ENCODE peak calls at places on chromosomes 3 and 15, in eight cellular contexts. H is OCI-LY7, P is transverse colon, F is foreskin fibroblast, M is AG10803, V is astrocyte of the spinal cord, N is stomach, D is fibroblast of villous mesenchyme. E is an unnamed sample.

GRCh38 chr3:123424321-123424998 is 24.4 kb downstream of the ADCY5 start:
- DNase-seq in H (no peak), P (no peak), F (no peak), M (no peak), V (no peak), N (no peak), D (no peak), E (no peak)

GRCh38 chr3:34956511-34956910 is 682.8 kb upstream of the ARPP21 start:
- DNase-seq in H (no peak), P (no peak), F (no peak), M (no peak), V (no peak), N (no peak), D (no peak), E (no peak)

GRCh38 chr3:38653685-38654537 is 4.4 kb upstream of the SCN5A start:
- DNase-seq in H (no peak), P (no peak), F (no peak), M (no peak), V (no peak), N (no peak), D (no peak), E (no peak)

GRCh38 chr3:119187266-119187665 is 13.9 kb downstream of the UPK1B start:
- DNase-seq in H (no peak), P (no peak), F (no peak), M (no peak), V (no peak), N (no peak), D (no peak), E (no peak)

GRCh38 chr15:25372298-25372697 is 66.5 kb downstream of the UBE3A start:
- DNase-seq in H (no peak), P (no peak), F (peak; percentile 31), M (no peak), V (peak; percentile 40), N (no peak), D (peak; percentile 40), E (no peak)

GRCh38 chr3:151067158-151067557 is 18.3 kb upstream of the MED12L start:
- DNase-seq in H (peak; percentile 60), P (no peak), F (no peak), M (no peak), V (no peak), N (no peak), D (peak; percentile 7), E (no peak)

GRCh38 chr3:15405448-15406050 is 21.8 kb downstream of the METTL6 start:
- DNase-seq in H (peak; percentile 82), P (no peak), F (peak; percentile 39), M (peak; percentile 72), V (peak; percentile 75), N (no peak), D (peak; percentile 70), E (peak; percentile 66)

GRCh38 chr15:68781766-68782588 is 38.7 kb downstream of the ANP32A start:
- DNase-seq in H (no peak), P (no peak), F (no peak), M (no peak), V (no peak), N (no peak), D (no peak), E (no peak)

GRCh38 chr15:85581495-85581894 is 201.1 kb downstream of the AKAP13 start:
- DNase-seq in H (peak; percentile 19), P (peak; percentile 64), F (no peak), M (no peak), V (no peak), N (peak; percentile 58), D (no peak), E (no peak)

GRCh38 chr3:188890572-188891270 is 281.1 kb upstream of the TPRG1 start:
- DNase-seq in H (no peak), P (no peak), F (peak; percentile 50), M (peak; percentile 69), V (peak; percentile 79), N (no peak), D (peak; percentile 86), E (no peak)

DNA sequence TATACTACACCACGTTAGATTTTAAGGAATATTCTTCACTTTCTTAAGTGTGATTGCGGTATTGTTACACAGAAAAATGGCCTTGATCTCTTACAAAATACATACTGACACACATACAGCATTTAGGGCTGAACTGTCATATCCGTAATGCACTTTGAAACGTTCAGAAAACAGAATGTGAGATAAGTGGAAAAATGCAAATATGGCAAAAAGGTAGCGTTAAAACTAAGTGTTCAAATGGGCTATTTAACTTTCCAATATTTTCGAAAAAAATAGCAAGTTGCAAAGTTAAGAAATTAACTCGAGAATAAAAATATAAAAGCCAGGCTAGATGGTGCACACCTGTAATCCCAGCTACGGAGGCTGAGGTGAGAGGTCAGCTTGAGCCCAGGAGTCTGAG is 1.7 kb downstream of the ZNF280D start:
- DNase-seq in H (no peak), P (no peak), F (no peak), M (no peak), V (no peak), N (no peak), D (no peak), E (no peak)
- H3K4me3 ChIP-seq in H (peak overlapping the region; percentile 74), P (no peak overlapping the region), F (peak overlapping the region; percentile 79), M (peak overlapping the region; percentile 71), V (no peak overlapping the region), N (peak overlapping the region; percentile 65), D (peak overlapping the region; percentile 75), E (peak overlapping the region; percentile 57)

GRCh38 chr3:64329037-64329436 is 103.8 kb upstream of the PRICKLE2 start:
- DNase-seq in H (peak; percentile 4), P (no peak), F (no peak), M (no peak), V (no peak), N (no peak), D (no peak), E (no peak)
- H3K4me3 ChIP-seq in H (no peak overlapping the region), P (no peak overlapping the region), F (no peak overlapping the region), M (no peak overlapping the region), V (no peak overlapping the region), N (no peak overlapping the region), D (no peak overlapping the region), E (no peak overlapping the region)

GRCh38 chr3:46461971-46462910 is 2.5 kb downstream of the LTF start:
- DNase-seq in H (no peak), P (no peak), F (no peak), M (peak; percentile 33), V (no peak), N (no peak), D (peak; percentile 3), E (no peak)

GRCh38 chr3:46465196-46465520 is 453 bp upstream of the LTF start:
- DNase-seq in H (no peak), P (no peak), F (no peak), M (no peak), V (no peak), N (no peak), D (no peak), E (no peak)

GRCh38 chr3:46464326-46465195 is at the start of gene LTF:
- DNase-seq in H (no peak), P (no peak), F (no peak), M (no peak), V (no peak), N (no peak), D (no peak), E (no peak)

GRCh38 chr3:46463868-46464241 is 850 bp downstream of the LTF start:
- DNase-seq in H (no peak), P (no peak), F (no peak), M (no peak), V (no peak), N (no peak), D (no peak), E (no peak)

DNA sequence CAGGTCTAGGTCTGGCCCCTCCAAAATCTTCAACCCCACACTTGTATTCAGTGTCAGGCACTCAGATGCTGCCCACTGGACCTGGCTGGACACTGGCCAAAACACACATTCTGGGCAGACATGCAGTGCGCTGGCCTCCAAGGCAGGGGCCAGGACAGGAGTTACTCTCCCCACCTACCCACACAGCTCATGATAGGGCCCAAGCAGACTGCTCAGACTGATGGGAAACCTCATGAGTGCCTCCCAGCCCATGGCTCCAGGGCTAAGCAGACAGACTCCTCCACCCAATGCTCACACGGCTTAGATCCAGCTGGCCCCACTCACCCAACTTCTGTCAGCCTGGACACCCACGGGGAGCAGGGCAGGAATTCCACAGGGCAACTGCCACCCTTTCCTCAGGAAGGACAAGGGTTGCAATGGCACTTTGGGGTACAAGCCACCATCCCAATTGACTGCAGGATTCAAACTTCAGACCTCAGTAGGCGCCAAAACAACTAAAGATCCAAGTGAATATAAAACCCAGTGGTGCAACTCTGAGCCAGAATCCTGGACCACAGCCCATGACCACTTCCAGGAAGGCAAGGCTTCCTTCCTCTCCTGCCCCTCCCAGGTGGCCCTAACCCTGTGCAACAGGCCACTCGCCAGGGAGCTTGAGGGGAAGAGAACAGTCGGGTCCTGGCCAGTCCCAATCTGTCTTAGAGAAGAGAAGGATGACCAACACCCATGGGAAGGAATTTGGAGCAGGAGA is 1.4 kb downstream of the LTF start:
- DNase-seq in H (no peak), P (no peak), F (no peak), M (no peak), V (no peak), N (no peak), D (no peak), E (no peak)
- H3K4me3 ChIP-seq in H (no peak overlapping the region), P (no peak overlapping the region), F (no peak overlapping the region), M (no peak overlapping the region), V (no peak overlapping the region), N (peak overlapping the region; percentile 19), D (no peak overlapping the region), E (no peak overlapping the region)

DNA sequence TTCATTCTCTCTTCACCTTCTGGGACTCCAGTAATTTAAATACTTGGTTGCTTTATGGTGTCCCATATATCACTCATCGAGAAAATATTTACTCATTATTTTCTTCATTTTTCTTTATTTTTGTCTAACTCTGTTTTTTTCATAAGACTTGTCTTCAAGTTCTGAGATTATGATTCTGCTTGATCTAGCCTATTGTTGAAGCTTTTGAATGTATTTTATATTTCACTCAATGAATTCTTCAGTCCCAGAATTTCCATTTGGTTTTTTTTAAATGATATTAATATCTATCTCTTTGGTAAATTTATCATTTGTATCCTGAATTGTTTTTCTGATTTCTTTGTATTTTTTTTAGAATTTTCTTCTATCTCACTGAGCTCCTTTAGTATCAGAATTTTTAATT is 117.0 kb downstream of the LRRK1 start:
- DNase-seq in H (no peak), P (no peak), F (no peak), M (no peak), V (no peak), N (no peak), D (no peak), E (no peak)
- H3K4me3 ChIP-seq in H (no peak overlapping the region), P (no peak overlapping the region), F (no peak overlapping the region), M (no peak overlapping the region), V (no peak overlapping the region), N (no peak overlapping the region), D (no peak overlapping the region), E (no peak overlapping the region)

DNA sequence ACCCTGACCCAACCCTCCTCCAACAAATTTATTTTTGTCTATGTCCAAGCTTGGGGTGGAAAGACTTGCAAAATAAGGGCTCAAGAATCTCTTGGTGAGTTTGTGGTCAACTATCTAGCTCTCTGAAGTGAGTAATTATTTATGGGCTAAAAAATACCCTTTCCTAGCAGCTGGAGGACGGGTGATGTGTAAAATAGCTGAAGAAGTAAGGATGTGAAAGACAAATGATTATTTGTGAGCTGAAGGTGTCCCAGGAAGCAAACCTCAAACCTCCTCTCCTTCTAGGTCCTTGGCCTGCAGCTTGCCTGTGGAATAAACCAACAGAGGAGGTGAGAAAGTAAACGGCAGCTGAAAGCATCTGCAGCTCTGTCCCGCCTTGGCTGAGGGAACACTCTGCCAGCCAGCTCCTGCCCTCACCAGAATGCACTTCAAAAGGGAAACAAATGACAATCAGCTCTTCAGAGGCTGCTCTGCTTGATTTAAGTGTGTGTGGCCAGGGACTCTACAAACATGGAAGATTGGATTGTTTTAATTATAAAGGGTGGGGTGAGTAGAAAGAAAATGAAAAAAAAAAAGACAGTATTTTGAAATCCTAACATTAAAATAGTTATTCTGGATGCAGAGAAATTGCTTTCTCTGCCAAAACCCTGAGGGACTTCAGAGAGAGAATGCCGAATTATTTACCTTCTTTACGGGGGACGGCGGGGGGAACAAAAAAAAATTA is 60.3 kb downstream of the TM4SF4 start:
- DNase-seq in H (no peak), P (no peak), F (no peak), M (peak; percentile 79), V (peak; percentile 79), N (no peak), D (peak; percentile 63), E (no peak)
- H3K4me3 ChIP-seq in H (no peak overlapping the region), P (no peak overlapping the region), F (peak overlapping the region; percentile 31), M (peak overlapping the region; percentile 38), V (no peak overlapping the region), N (no peak overlapping the region), D (no peak overlapping the region), E (no peak overlapping the region)